ENCODE peak calls at places on chromosomes 16 and 17, in eight cellular contexts. One of them, this sample, is unnamed.

GRCh38 chr17:44565866-44566443 is 8.7 kb downstream of the FZD2 start:
- DNase-seq in suprapubic skin: no peak
- DNase-seq in tibial nerve: no peak
- DNase-seq in foreskin fibroblast: no peak
- DNase-seq in astrocyte of the spinal cord: no peak
- DNase-seq in testis: peak; percentile 32
- DNase-seq in CD8-positive, alpha-beta T cell: no peak
- DNase-seq in mammary epithelial cell: no peak
- DNase-seq in this sample: no peak

GRCh38 chr17:78325076-78325712 is 34.7 kb downstream of the SOCS3 start:
- DNase-seq in tibial nerve: no peak
- DNase-seq in suprapubic skin: peak; percentile 91
- DNase-seq in astrocyte of the spinal cord: peak; percentile 75
- DNase-seq in mammary epithelial cell: no peak
- DNase-seq in testis: peak; percentile 60
- DNase-seq in CD8-positive, alpha-beta T cell: no peak
- DNase-seq in foreskin fibroblast: peak; percentile 79
- DNase-seq in this sample: peak; percentile 82

GRCh38 chr16:14280541-14280940 is 209.4 kb downstream of the MRTFB start:
- DNase-seq in testis: no peak
- DNase-seq in suprapubic skin: no peak
- DNase-seq in tibial nerve: no peak
- DNase-seq in CD8-positive, alpha-beta T cell: no peak
- DNase-seq in astrocyte of the spinal cord: no peak
- DNase-seq in mammary epithelial cell: no peak
- DNase-seq in foreskin fibroblast: no peak
- DNase-seq in this sample: no peak

GRCh38 chr17:6948562-6948961 is 47.3 kb upstream of the ALOX12 start:
- DNase-seq in foreskin fibroblast: no peak
- DNase-seq in tibial nerve: no peak
- DNase-seq in astrocyte of the spinal cord: no peak
- DNase-seq in CD8-positive, alpha-beta T cell: no peak
- DNase-seq in mammary epithelial cell: no peak
- DNase-seq in suprapubic skin: no peak
- DNase-seq in testis: no peak
- DNase-seq in this sample: no peak

GRCh38 chr17:74892013-74892841 is 1.2 kb downstream of the FADS6 start:
- DNase-seq in tibial nerve: no peak
- DNase-seq in testis: no peak
- DNase-seq in astrocyte of the spinal cord: no peak
- DNase-seq in suprapubic skin: no peak
- DNase-seq in CD8-positive, alpha-beta T cell: no peak
- DNase-seq in mammary epithelial cell: no peak
- DNase-seq in foreskin fibroblast: no peak
- DNase-seq in this sample: no peak

GRCh38 chr16:57013902-57014301 is 24.5 kb downstream of the NLRC5 start:
- DNase-seq in tibial nerve: no peak
- DNase-seq in mammary epithelial cell: no peak
- DNase-seq in suprapubic skin: peak; percentile 17
- DNase-seq in testis: no peak
- DNase-seq in CD8-positive, alpha-beta T cell: no peak
- DNase-seq in astrocyte of the spinal cord: no peak
- DNase-seq in foreskin fibroblast: no peak
- DNase-seq in this sample: no peak

GRCh38 chr17:885971-886571 is 93.5 kb downstream of the NXN start:
- DNase-seq in testis: peak; percentile 47
- DNase-seq in suprapubic skin: peak; percentile 79
- DNase-seq in astrocyte of the spinal cord: no peak
- DNase-seq in mammary epithelial cell: no peak
- DNase-seq in CD8-positive, alpha-beta T cell: no peak
- DNase-seq in foreskin fibroblast: no peak
- DNase-seq in tibial nerve: peak; percentile 71
- DNase-seq in this sample: peak; percentile 52

GRCh38 chr16:81394966-81395655 is 49.5 kb upstream of the CMIP start:
- DNase-seq in suprapubic skin: no peak
- DNase-seq in CD8-positive, alpha-beta T cell: no peak
- DNase-seq in astrocyte of the spinal cord: no peak
- DNase-seq in foreskin fibroblast: no peak
- DNase-seq in testis: no peak
- DNase-seq in mammary epithelial cell: no peak
- DNase-seq in tibial nerve: no peak
- DNase-seq in this sample: no peak

GRCh38 chr16:63617990-63618763 is 1503.7 kb downstream of the CDH11 start:
- DNase-seq in suprapubic skin: no peak
- DNase-seq in tibial nerve: no peak
- DNase-seq in astrocyte of the spinal cord: no peak
- DNase-seq in mammary epithelial cell: peak; percentile 15
- DNase-seq in CD8-positive, alpha-beta T cell: no peak
- DNase-seq in foreskin fibroblast: no peak
- DNase-seq in testis: peak; percentile 65
- DNase-seq in this sample: no peak

GRCh38 chr16:15772579-15773293 is 84.1 kb downstream of the MYH11 start:
- DNase-seq in foreskin fibroblast: no peak
- DNase-seq in tibial nerve: no peak
- DNase-seq in CD8-positive, alpha-beta T cell: no peak
- DNase-seq in suprapubic skin: no peak
- DNase-seq in testis: no peak
- DNase-seq in astrocyte of the spinal cord: no peak
- DNase-seq in mammary epithelial cell: no peak
- DNase-seq in this sample: no peak

GRCh38 chr17:47286198-47286914 is 32.7 kb downstream of the ITGB3 start:
- DNase-seq in astrocyte of the spinal cord: peak; percentile 59
- DNase-seq in suprapubic skin: no peak
- DNase-seq in CD8-positive, alpha-beta T cell: no peak
- DNase-seq in tibial nerve: no peak
- DNase-seq in foreskin fibroblast: no peak
- DNase-seq in testis: no peak
- DNase-seq in mammary epithelial cell: no peak
- DNase-seq in this sample: peak; percentile 96

GRCh38 chr16:65547799-65548446 is 426.1 kb upstream of the CDH11 start:
- DNase-seq in mammary epithelial cell: peak; percentile 77
- DNase-seq in foreskin fibroblast: peak; percentile 94
- DNase-seq in suprapubic skin: no peak
- DNase-seq in testis: no peak
- DNase-seq in CD8-positive, alpha-beta T cell: no peak
- DNase-seq in tibial nerve: no peak
- DNase-seq in astrocyte of the spinal cord: peak; percentile 93
- DNase-seq in this sample: peak; percentile 89

GRCh38 chr17:80345321-80345720 is 69.6 kb upstream of the ENDOV start:
- DNase-seq in astrocyte of the spinal cord: no peak
- DNase-seq in CD8-positive, alpha-beta T cell: no peak
- DNase-seq in mammary epithelial cell: no peak
- DNase-seq in tibial nerve: no peak
- DNase-seq in testis: no peak
- DNase-seq in suprapubic skin: no peak
- DNase-seq in foreskin fibroblast: no peak
- DNase-seq in this sample: no peak

GRCh38 chr17:78785011-78785662 is 3.1 kb upstream of the CYTH1 start:
- DNase-seq in astrocyte of the spinal cord: no peak
- DNase-seq in tibial nerve: no peak
- DNase-seq in suprapubic skin: no peak
- DNase-seq in testis: no peak
- DNase-seq in foreskin fibroblast: no peak
- DNase-seq in mammary epithelial cell: no peak
- DNase-seq in CD8-positive, alpha-beta T cell: no peak
- DNase-seq in this sample: no peak

GRCh38 chr16:49462989-49463371 is 89.4 kb downstream of the C16orf78 start:
- DNase-seq in astrocyte of the spinal cord: no peak
- DNase-seq in suprapubic skin: peak; percentile 28
- DNase-seq in foreskin fibroblast: no peak
- DNase-seq in CD8-positive, alpha-beta T cell: no peak
- DNase-seq in mammary epithelial cell: no peak
- DNase-seq in testis: no peak
- DNase-seq in tibial nerve: no peak
- DNase-seq in this sample: no peak

GRCh38 chr17:3647769-3648540 is 11.4 kb downstream of the CTNS start:
- DNase-seq in astrocyte of the spinal cord: peak; percentile 48
- DNase-seq in suprapubic skin: no peak
- DNase-seq in testis: peak; percentile 87
- DNase-seq in CD8-positive, alpha-beta T cell: peak; percentile 17
- DNase-seq in mammary epithelial cell: peak; percentile 28
- DNase-seq in tibial nerve: no peak
- DNase-seq in foreskin fibroblast: peak; percentile 65
- DNase-seq in this sample: peak; percentile 68

GRCh38 chr16:86515420-86515779 is 5.1 kb downstream of the FOXF1 start:
- DNase-seq in mammary epithelial cell: no peak
- DNase-seq in testis: no peak
- DNase-seq in tibial nerve: no peak
- DNase-seq in CD8-positive, alpha-beta T cell: no peak
- DNase-seq in foreskin fibroblast: no peak
- DNase-seq in suprapubic skin: no peak
- DNase-seq in astrocyte of the spinal cord: no peak
- DNase-seq in this sample: no peak

GRCh38 chr16:86515780-86516617 is 5.7 kb downstream of the FOXF1 start:
- DNase-seq in foreskin fibroblast: no peak
- DNase-seq in suprapubic skin: no peak
- DNase-seq in astrocyte of the spinal cord: peak; percentile 46
- DNase-seq in mammary epithelial cell: no peak
- DNase-seq in testis: no peak
- DNase-seq in tibial nerve: no peak
- DNase-seq in CD8-positive, alpha-beta T cell: no peak
- DNase-seq in this sample: peak; percentile 37

GRCh38 chr16:86516618-86517003 is 6.3 kb downstream of the FOXF1 start:
- DNase-seq in mammary epithelial cell: no peak
- DNase-seq in astrocyte of the spinal cord: peak; percentile 43
- DNase-seq in CD8-positive, alpha-beta T cell: no peak
- DNase-seq in suprapubic skin: no peak
- DNase-seq in foreskin fibroblast: no peak
- DNase-seq in tibial nerve: no peak
- DNase-seq in testis: no peak
- DNase-seq in this sample: no peak

GRCh38 chr16:86513471-86514277 is 3.3 kb downstream of the FOXF1 start:
- DNase-seq in astrocyte of the spinal cord: no peak
- DNase-seq in suprapubic skin: no peak
- DNase-seq in tibial nerve: no peak
- DNase-seq in CD8-positive, alpha-beta T cell: no peak
- DNase-seq in mammary epithelial cell: no peak
- DNase-seq in foreskin fibroblast: no peak
- DNase-seq in testis: no peak
- DNase-seq in this sample: no peak

GRCh38 chr16:86514656-86515376 is 4.5 kb downstream of the FOXF1 start:
- DNase-seq in suprapubic skin: no peak
- DNase-seq in mammary epithelial cell: no peak
- DNase-seq in astrocyte of the spinal cord: peak; percentile 41
- DNase-seq in testis: no peak
- DNase-seq in tibial nerve: no peak
- DNase-seq in foreskin fibroblast: no peak
- DNase-seq in CD8-positive, alpha-beta T cell: no peak
- DNase-seq in this sample: no peak
- H3K4me3 ChIP-seq in suprapubic skin: no peak overlapping the region
- H3K4me3 ChIP-seq in mammary epithelial cell: no peak overlapping the region
- H3K4me3 ChIP-seq in astrocyte of the spinal cord: peak overlapping the region; percentile 60
- H3K4me3 ChIP-seq in testis: no peak overlapping the region
- H3K4me3 ChIP-seq in tibial nerve: no peak overlapping the region
- H3K4me3 ChIP-seq in foreskin fibroblast: peak overlapping the region; percentile 77
- H3K4me3 ChIP-seq in CD8-positive, alpha-beta T cell: no peak overlapping the region
- H3K4me3 ChIP-seq in this sample: no peak overlapping the region

DNA sequence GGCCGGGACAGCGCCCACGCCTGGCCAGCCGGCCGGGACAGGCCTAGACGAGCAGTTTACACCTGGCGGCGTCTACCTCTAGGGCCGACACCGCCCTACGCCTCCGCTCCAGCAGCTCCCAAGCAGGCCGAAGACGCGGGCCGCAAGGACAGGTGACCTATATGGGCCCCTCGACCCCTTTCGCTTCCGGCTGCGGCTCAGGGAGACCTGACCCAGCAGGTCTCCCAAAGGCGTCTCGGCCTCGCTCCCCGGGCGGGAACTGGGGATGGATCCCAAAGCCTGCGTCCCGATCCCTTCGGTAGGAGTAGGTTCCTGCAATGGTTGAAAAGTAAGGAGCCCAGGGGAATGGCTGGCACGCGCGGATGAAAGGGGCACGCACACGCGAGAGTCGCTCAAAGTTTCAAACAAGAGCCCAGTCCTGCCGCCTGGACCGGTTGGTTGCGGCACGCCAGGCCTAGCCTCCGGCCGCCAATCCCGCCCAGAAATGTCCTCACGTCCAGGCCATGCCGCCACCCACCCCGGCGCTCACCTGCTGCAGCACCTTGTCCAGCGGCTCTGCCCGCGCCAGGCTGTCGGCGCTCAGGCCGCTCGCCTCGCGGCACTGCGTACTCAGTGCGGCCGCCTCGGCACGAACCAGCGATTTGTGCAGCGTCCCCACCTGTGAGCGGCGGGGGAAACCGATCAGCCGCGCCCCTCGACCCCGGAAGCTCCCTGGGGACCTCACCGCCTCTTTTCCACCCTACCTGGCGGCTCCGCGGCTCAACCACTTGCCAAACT is 634 bp downstream of the ESRP2 start:
- DNase-seq in testis: no peak
- DNase-seq in astrocyte of the spinal cord: no peak
- DNase-seq in mammary epithelial cell: peak; percentile 75
- DNase-seq in foreskin fibroblast: no peak
- DNase-seq in CD8-positive, alpha-beta T cell: no peak
- DNase-seq in suprapubic skin: no peak
- DNase-seq in tibial nerve: no peak
- DNase-seq in this sample: no peak
- TF ChIP-seq CTCF in testis: no peak
- TF ChIP-seq CTCF in astrocyte of the spinal cord: no peak
- TF ChIP-seq CTCF in mammary epithelial cell: peak; percentile 47
- TF ChIP-seq CTCF in foreskin fibroblast: no peak
- TF ChIP-seq CTCF in CD8-positive, alpha-beta T cell: no peak
- TF ChIP-seq CTCF in suprapubic skin: no peak
- TF ChIP-seq CTCF in tibial nerve: no peak
- TF ChIP-seq CTCF in this sample: no peak

DNA sequence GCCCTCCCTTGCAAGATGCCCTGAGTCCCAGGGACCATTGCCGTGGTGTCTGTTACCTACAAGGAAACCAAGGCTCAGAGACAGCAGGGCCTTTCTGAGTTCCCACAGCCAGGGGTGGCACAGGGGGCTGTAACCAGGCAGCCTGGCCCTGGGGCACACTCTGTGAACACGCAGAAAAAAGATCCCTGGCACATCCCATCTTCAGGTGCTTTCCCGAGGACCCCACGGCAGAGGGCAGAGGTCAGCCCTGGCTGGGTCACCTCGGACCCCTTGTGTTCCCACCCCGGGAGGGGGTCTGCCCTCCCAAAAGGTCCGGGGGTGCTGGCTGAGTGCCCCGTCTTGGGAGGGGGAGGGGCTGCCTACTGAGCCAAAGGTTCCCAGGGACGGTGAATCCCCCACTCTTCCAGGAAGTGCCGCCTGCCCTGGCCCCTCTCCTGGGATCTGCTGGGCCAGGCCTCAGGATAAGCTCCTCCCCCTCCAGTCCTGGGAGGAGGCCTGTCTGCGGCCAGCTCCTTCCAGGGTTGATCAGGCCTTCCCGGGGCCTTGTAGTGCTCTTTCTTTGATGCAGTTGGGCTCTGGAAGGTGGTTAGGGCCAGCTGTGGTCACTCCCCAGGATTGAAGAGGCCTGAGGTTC is 8.1 kb downstream of the GLIS2 start:
- DNase-seq in suprapubic skin: no peak
- DNase-seq in foreskin fibroblast: peak; percentile 41
- DNase-seq in mammary epithelial cell: no peak
- DNase-seq in CD8-positive, alpha-beta T cell: no peak
- DNase-seq in astrocyte of the spinal cord: peak; percentile 49
- DNase-seq in testis: peak; percentile 63
- DNase-seq in tibial nerve: peak; percentile 44
- DNase-seq in this sample: peak; percentile 59
- H3K4me3 ChIP-seq in suprapubic skin: no peak overlapping the region
- H3K4me3 ChIP-seq in foreskin fibroblast: no peak overlapping the region
- H3K4me3 ChIP-seq in mammary epithelial cell: no peak overlapping the region
- H3K4me3 ChIP-seq in CD8-positive, alpha-beta T cell: no peak overlapping the region
- H3K4me3 ChIP-seq in astrocyte of the spinal cord: no peak overlapping the region
- H3K4me3 ChIP-seq in testis: no peak overlapping the region
- H3K4me3 ChIP-seq in tibial nerve: no peak overlapping the region
- H3K4me3 ChIP-seq in this sample: no peak overlapping the region

GRCh38 chr17:29867643-29868181 is 62.3 kb downstream of the SSH2 start:
- DNase-seq in foreskin fibroblast: no peak
- DNase-seq in CD8-positive, alpha-beta T cell: no peak
- DNase-seq in suprapubic skin: no peak
- DNase-seq in astrocyte of the spinal cord: no peak
- DNase-seq in testis: no peak
- DNase-seq in tibial nerve: no peak
- DNase-seq in mammary epithelial cell: no peak
- DNase-seq in this sample: peak; percentile 18
- TF ChIP-seq CTCF in foreskin fibroblast: no peak
- TF ChIP-seq CTCF in CD8-positive, alpha-beta T cell: no peak
- TF ChIP-seq CTCF in suprapubic skin: no peak
- TF ChIP-seq CTCF in astrocyte of the spinal cord: peak; percentile 4
- TF ChIP-seq CTCF in testis: no peak
- TF ChIP-seq CTCF in tibial nerve: no peak
- TF ChIP-seq CTCF in mammary epithelial cell: peak; percentile 33
- TF ChIP-seq CTCF in this sample: peak; percentile 17